ENCODE peak calls at places on chromosomes 12 and 14, in nine cellular contexts. X, N, E, B, K, F, L, Y and W are unnamed samples.
A peak's percentile ranks its signal among the peaks of the same experiment; 100 is the strongest.

GRCh38 chr12:94998322-94998721 is 5.2 kb downstream of the NDUFA12 start:
- DNase-seq in X (peak; percentile 33), L (no peak), B (no peak), E (no peak), N (no peak), F (no peak), Y (no peak), K (no peak), W (no peak)

GRCh38 chr14:85243306-85243705 is 286.6 kb upstream of the FLRT2 start:
- DNase-seq in K (no peak), Y (no peak), B (no peak), E (no peak), X (no peak), L (no peak), F (no peak), N (no peak), W (no peak)

GRCh38 chr14:66105819-66106218 is 380.4 kb upstream of the CCDC196 start:
- DNase-seq in E (no peak), Y (no peak), X (peak; percentile 46), B (no peak), L (no peak), N (no peak), K (no peak), F (no peak), W (peak; percentile 71)

GRCh38 chr14:52266782-52267181 is 716 bp upstream of the PTGDR start:
- DNase-seq in L (no peak), X (peak; percentile 30), K (no peak), E (no peak), F (no peak), N (no peak), Y (no peak), B (no peak), W (no peak)

GRCh38 chr12:19223018-19223417 is 93.5 kb downstream of the PLEKHA5 start:
- DNase-seq in L (no peak), K (no peak), F (peak; percentile 23), Y (no peak), N (no peak), B (no peak), X (no peak), E (peak; percentile 37), W (peak; percentile 43)

GRCh38 chr14:92783813-92784431 is 10.2 kb upstream of the GOLGA5 start:
- DNase-seq in N (no peak), X (peak; percentile 51), Y (no peak), K (peak; percentile 40), E (peak; percentile 70), F (peak; percentile 68), L (peak; percentile 55), B (peak; percentile 71), W (peak; percentile 81)

GRCh38 chr12:111055181-111055880 is 135.0 kb upstream of the MYL2 start:
- DNase-seq in Y (peak; percentile 59), F (no peak), B (no peak), X (no peak), K (no peak), N (no peak), L (no peak), E (no peak), W (no peak)

GRCh38 chr14:64795921-64796320 is 83.8 kb downstream of the SPTB start:
- DNase-seq in N (no peak), E (no peak), Y (peak; percentile 49), K (no peak), F (no peak), L (no peak), X (no peak), B (no peak), W (no peak)

GRCh38 chr12:53952871-53953734 is 1.6 kb upstream of the HOXC12 start:
- DNase-seq in E (peak; percentile 22), Y (no peak), B (no peak), N (no peak), X (no peak), K (no peak), L (no peak), F (no peak), W (no peak)

GRCh38 chr12:95396849-95397498 is 77.0 kb upstream of the METAP2 start:
- DNase-seq in E (peak; percentile 12), X (no peak), F (no peak), N (no peak), B (no peak), L (no peak), Y (no peak), K (no peak), W (no peak)

GRCh38 chr12:94874086-94874985 is 129.2 kb downstream of the NDUFA12 start:
- DNase-seq in N (no peak), F (no peak), Y (no peak), E (no peak), X (no peak), L (no peak), K (no peak), B (no peak), W (no peak)

GRCh38 chr14:31936100-31936499 is 141.0 kb upstream of the ARHGAP5 start:
- DNase-seq in K (no peak), Y (no peak), X (no peak), F (no peak), E (peak; percentile 68), B (no peak), L (no peak), N (no peak), W (no peak)

GRCh38 chr12:57609781-57610552 is 1.3 kb upstream of the ARHGEF25 start:
- DNase-seq in F (no peak), E (no peak), L (no peak), X (no peak), B (peak; percentile 31), Y (no peak), K (no peak), N (no peak), W (no peak)

GRCh38 chr14:59187802-59188460 is 536 bp upstream of the DAAM1 start:
- DNase-seq in N (peak; percentile 21), Y (peak; percentile 88), L (peak; percentile 66), K (peak; percentile 32), X (no peak), E (peak; percentile 10), F (peak; percentile 43), B (peak; percentile 54), W (no peak)

GRCh38 chr14:74940956-74941565 is 14.3 kb downstream of the PGF start:
- DNase-seq in K (no peak), B (no peak), E (no peak), F (no peak), Y (peak; percentile 71), N (no peak), L (no peak), X (no peak), W (no peak)

GRCh38 chr14:94761348-94761998 is 8.4 kb downstream of the GSC start:
- DNase-seq in L (no peak), N (no peak), Y (peak; percentile 24), E (no peak), X (no peak), K (no peak), B (peak; percentile 51), F (no peak), W (no peak)

GRCh38 chr12:99619389-99620158 is 28.0 kb upstream of the GARIN6 start:
- DNase-seq in L (peak; percentile 55), B (peak; percentile 60), K (no peak), E (peak; percentile 31), F (peak; percentile 61), X (peak; percentile 26), Y (no peak), N (no peak), W (no peak)

GRCh38 chr14:54025661-54026060 is 69.0 kb upstream of the BMP4 start:
- DNase-seq in Y (no peak), X (peak; percentile 8), L (peak; percentile 15), N (no peak), E (peak; percentile 41), B (peak; percentile 24), K (no peak), F (peak; percentile 19), W (peak; percentile 73)

DNA sequence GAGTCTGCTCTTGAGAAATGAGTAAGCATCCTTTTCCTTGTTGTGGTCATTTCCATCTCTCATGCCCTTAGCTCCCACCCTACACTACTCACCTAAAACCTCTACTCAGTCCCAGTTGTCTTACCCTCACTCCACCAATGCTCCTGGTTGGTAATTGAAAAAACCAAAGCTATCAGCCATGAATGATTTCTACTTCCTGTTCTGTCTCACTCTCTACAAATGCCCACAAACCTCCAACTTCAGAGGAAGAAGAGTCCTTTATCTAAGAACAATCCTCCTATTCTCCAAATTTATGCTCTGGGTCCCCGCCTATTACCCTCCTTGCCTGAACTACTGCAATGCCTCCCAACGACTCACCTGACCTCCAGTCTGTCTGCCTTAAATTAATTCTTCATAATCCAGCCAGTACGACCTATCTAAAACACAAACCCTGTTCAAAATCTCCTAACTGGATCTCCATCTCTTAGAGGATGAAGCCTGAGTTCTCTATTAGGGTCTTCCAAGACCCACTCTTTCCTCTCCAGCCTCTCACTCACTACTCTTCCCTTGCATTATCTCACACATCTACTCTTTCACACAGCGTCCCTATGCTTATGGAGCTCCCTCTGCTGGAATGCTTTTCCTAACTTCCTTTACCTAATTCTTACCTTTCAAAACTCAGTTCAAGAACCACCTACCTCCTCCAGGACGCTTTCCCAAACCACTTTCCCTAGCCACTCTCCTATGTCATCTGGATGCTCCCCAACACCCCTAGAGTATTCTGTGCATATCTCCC is 2.2 kb downstream of the DHRS1 start:
- DNase-seq in Y (no peak), X (no peak), E (peak; percentile 64), K (no peak), B (no peak), L (peak; percentile 21), F (peak; percentile 45), N (no peak), W (peak; percentile 40)
- H3K27ac ChIP-seq in Y (no peak overlapping the region), X (no peak overlapping the region), E (no peak overlapping the region), K (peak overlapping the region; percentile 22), B (no peak overlapping the region), L (no peak overlapping the region), F (no peak overlapping the region), N (no peak overlapping the region), W (no peak overlapping the region)

DNA sequence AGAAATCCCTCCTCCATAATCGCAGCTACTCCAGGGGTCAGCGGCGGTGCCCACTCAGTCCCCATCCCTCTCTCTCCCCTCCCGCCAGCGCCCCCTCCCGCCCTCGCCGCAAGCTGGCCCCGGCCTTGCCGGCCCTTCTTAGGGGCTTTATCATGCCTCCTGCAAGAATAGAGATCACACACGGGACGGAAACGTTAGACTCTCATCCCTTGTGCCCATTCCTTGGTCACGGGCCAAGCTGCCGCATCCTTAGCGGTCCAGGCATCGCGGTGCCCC is 681 bp upstream of the COX14 start:
- DNase-seq in N (no peak), Y (no peak), F (no peak), X (peak; percentile 3), B (no peak), K (no peak), L (no peak), E (no peak), W (no peak)
- TF ChIP-seq CTCF in N (no peak), Y (no peak), F (no peak), X (no peak), B (no peak), K (no peak), L (no peak), E (no peak), W (no peak)

DNA sequence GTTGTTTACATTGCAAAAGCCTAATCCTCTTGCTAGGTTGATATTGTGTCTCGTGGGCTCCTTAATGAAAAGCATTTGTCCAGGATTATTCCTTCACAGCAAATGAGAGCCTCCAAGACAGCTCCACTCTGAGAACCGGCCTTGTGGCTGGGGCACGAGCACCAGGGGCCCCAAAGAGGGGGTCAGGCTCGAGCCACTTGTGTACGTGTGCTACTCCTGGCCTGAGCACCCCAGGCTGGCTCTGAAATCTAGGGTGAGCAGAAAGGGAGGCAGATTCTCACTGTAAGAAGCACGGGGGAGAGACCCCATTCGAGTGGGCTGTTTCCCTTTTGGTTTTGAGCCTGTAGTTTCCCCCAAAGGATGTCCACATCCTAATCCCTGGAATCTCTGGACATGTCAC is 45.0 kb upstream of the FZD10 start:
- DNase-seq in E (no peak), B (no peak), L (peak; percentile 52), F (no peak), N (no peak), K (no peak), Y (no peak), X (no peak), W (no peak)
- H3K9me3 ChIP-seq in E (no peaks in the 10 kb centered on the region), B (no peaks in the 10 kb centered on the region), L (no peaks in the 10 kb centered on the region), F (no peaks in the 10 kb centered on the region), N (no peaks in the 10 kb centered on the region), K (no peaks in the 10 kb centered on the region), Y (no peaks in the 10 kb centered on the region), X (peaks cover 9% of the 10 kb centered on the region), W (peaks cover 11% of the 10 kb centered on the region)

GRCh38 chr12:88658009-88658408 is 77.7 kb upstream of the KITLG start:
- DNase-seq in L (no peak), E (no peak), N (no peak), F (no peak), X (peak; percentile 73), B (no peak), K (no peak), Y (no peak), W (no peak)
- H3K27ac ChIP-seq in L (no peak overlapping the region), E (no peak overlapping the region), N (no peak overlapping the region), F (no peak overlapping the region), X (no peak overlapping the region), B (no peak overlapping the region), K (no peak overlapping the region), Y (no peak overlapping the region), W (no peak overlapping the region)